ENCODE peak calls at places on chromosomes 7 and 10, in five cellular contexts. A is SK-N-SH, S is H1, V is K562, Y is GM12878. J is an unnamed sample.

GRCh38 chr7:123351506-123352225 is 151.9 kb upstream of the SLC13A1 start:
- DNase-seq in Y (no peak), S (no peak), A (no peak), V (no peak), J (no peak)

GRCh38 chr7:51229106-51229537 is 87.5 kb downstream of the COBL start:
- DNase-seq in A (no peak), S (no peak), V (no peak), Y (no peak), J (no peak)

GRCh38 chr7:154474903-154475520 is 422.8 kb downstream of the DPP6 start:
- DNase-seq in Y (no peak), A (no peak), S (peak), V (no peak), J (no peak)

GRCh38 chr10:96747734-96748550 is 27.6 kb upstream of the PIK3AP1 start:
- DNase-seq in S (no peak), A (no peak), V (no peak), Y (peak), J (peak)

GRCh38 chr10:118840071-118840775 is 85.5 kb upstream of the CACUL1 start:
- DNase-seq in Y (no peak), A (no peak), S (no peak), V (peak), J (peak)

GRCh38 chr7:73671317-73671651 is 3.7 kb downstream of the VPS37D start:
- DNase-seq in A (peak), V (no peak), S (no peak), Y (no peak), J (no peak)

GRCh38 chr10:21458496-21458895 is 67.0 kb downstream of the SKIDA1 start:
- DNase-seq in Y (no peak), S (no peak), A (no peak), V (no peak), J (no peak)

GRCh38 chr10:63007112-63007511 is 126.0 kb upstream of the NRBF2 start:
- DNase-seq in S (no peak), A (no peak), V (no peak), Y (no peak), J (no peak)

GRCh38 chr7:45586748-45587520 is 12.8 kb downstream of the ADCY1 start:
- DNase-seq in V (no peak), A (no peak), S (no peak), Y (no peak), J (no peak)

DNA sequence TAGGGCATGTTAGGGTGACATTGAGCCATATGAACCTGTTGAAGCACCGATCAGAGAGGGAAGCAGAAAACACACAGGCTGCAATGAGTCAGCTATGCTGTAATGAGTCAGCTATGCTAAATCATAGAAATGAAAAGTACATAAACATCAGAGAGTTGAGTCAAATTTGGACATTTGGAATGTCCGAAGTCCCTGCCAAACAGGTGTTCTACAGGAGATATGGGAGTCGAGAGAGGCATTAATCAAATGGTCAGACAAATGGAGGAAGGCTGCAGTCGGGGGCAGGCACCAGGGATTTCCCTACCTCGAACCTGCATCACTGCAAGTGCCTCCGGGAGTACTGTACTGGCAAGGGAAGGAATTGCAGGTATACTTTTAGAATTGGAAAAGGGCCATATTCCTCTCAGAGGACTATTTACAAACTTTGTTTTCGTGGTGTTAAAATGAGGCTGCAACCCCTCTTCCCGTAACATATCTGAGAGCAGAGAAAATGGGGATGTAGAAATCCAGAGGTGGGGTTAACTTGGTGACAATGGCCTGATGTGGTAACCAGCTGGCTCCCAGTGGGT is 8.8 kb upstream of the ZC3HAV1 start:
- DNase-seq in Y (peak), S (no peak), A (no peak), V (peak), J (peak)
- TF ChIP-seq POLR2AphosphoS5 in Y (no peak), S (no peak), A (no peak), V (peak), J (no peak)

GRCh38 chr10:25436431-25436830 is 261.6 kb downstream of the GPR158 start:
- DNase-seq in A (no peak), V (no peak), S (no peak), Y (no peak), J (no peak)

GRCh38 chr10:25444266-25444665 is 269.5 kb downstream of the GPR158 start:
- DNase-seq in S (no peak), V (no peak), Y (no peak), A (no peak), J (no peak)

DNA sequence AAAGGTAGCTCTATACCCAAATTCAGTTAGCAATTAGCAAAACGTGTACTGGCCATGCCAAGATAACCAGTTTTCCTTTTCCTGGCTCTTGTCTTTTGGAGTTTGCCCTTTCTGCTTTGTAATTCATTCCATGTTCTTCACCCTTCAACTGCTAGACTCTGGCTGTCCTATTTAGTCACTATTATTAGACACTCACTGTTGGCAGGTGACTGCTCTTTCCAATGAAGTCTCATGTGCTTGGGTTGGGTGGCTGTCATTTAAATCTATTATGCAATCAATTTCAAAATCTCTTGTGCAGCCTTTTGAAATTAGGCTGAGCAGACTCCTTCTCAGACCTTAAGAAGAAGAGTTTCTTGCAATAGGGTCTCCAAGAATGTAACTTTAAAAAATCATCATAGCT is 266.5 kb downstream of the GPR158 start:
- DNase-seq in S (no peak), A (no peak), Y (no peak), V (no peak), J (peak)
- TF ChIP-seq GABPA in S (no peak), A (no peak), Y (no peak), V (no peak), J (no peak)

DNA sequence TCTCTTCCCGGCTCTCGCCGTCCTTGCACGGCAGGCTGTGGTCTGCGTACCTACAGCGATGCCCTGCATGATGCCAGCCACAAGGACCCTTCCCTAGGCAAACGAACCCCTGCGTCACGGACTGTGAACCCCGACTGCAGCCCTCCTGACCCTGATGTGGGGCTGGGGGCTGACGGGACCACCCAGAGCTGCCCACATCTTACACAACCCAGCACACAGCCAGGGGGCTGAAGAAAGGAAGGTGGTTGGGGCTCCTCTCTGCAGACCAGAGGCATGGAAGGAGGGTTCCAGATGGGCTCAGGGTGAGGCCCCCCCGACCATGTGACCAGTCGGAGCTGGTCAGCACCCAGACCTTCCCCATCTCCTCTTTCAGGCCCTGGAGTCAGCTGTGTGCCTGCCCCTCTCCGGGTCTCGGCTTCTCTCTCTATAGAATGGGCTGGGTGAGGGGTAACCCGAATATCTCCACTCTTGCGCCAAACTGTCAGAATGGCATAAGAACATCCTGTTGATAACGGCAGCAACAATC is 41.4 kb downstream of the EBF3 start:
- DNase-seq in S (no peak), V (no peak), Y (no peak), A (no peak), J (no peak)
- TF ChIP-seq CTCF in S (no peak), V (no peak), Y (no peak), A (no peak), J (no peak)

GRCh38 chr10:112271982-112272381 is 11.2 kb upstream of the TECTB start:
- DNase-seq in S (no peak), V (no peak), A (no peak), Y (no peak), J (no peak)
- TF ChIP-seq POLR2AphosphoS5 in S (no peak), V (no peak), A (no peak), Y (no peak), J (no peak)

GRCh38 chr7:19249281-19249680 is 104.1 kb upstream of the FERD3L start:
- DNase-seq in A (no peak), V (no peak), Y (no peak), S (no peak), J (no peak)

DNA sequence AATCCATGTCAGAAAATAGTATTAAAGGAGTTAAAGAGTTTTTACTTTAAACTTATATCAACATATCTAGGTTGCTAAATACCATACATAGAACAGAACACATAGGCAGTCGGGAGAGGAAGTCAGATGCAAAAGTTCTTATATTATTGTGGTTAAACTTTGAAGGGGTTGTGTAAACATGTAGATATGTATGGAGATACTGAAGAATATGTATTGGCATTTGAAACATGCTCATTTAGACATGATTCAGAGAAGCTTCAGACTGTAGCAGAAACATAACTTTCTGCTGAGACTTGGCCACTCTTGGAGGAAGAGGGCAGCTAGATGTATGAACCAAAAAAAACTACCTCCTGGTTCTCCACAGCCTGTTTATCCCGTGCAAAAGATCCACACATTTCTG is 103.5 kb upstream of the FERD3L start:
- DNase-seq in S (no peak), Y (no peak), A (no peak), V (no peak), J (no peak)
- TF ChIP-seq GABPA in S (no peak), Y (no peak), A (no peak), V (no peak), J (no peak)

DNA sequence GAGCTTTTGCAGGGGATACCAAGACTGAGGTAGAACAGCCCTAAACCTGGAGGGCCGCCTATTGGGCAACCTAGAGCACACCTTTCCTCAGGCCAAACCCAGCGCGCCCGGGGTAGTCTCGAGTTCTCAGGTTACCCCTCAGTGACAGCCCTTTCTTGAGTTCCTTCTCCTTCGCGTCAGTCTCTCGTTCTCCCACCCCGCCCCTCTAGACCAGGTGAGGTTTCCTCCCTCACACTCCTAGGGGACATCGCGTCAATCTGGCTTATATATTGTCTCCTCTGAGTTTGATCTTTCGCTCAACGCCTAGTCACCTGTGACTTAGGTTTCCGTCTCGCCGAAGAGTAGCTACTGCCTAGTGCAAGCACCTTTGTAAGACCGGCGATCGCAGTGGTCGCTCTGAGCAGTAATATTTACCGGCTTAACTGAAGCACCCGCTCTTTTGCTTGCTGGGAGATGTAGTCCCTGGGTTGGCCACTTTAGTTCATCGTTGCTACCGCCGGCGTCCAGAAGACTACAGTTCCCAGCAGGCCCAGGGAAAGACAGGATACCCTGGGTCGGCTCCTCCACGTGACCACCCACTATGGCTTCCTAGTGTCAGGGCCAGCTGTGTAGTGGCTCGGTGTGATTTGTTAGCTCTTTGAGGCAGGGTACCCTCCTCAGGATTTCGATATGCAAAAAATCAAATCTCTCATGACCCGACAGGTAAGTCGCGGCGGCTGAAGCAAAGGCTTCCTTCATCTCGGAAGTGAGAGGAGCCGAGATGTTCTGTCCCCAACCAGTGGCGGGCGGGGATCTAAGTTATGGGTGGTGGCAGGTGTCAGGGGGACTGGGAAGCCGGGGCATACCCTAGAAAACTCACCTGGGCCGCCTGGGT is at the start of gene VPS50:
- DNase-seq in V (peak), S (peak), A (peak), Y (peak), J (peak)
- TF ChIP-seq CTCF in V (peak), S (peak), A (peak), Y (no peak), J (no peak)